ENCODE peak calls at places on chromosomes 4 and X, in five cellular contexts. V is HCT116, Y is ovary, A is heart left ventricle, J is tibial nerve. I is an unnamed sample. For H3K4me1, the result is how much of the 10 kb centered on the place peaks cover.

GRCh38 chr4:157204634-157205244 is 15.8 kb upstream of the GRIA2 start:
- DNase-seq in A (no peak), J (no peak), Y (no peak), V (peak), I (no peak)

GRCh38 chr4:147794787-147795413 is 63.0 kb downstream of the ARHGAP10 start:
- DNase-seq in A (no peak), Y (no peak), J (no peak), V (no peak), I (no peak)

GRCh38 chrX:71636438-71637252 is 18.3 kb upstream of the CXCR3 start:
- DNase-seq in V (no peak), Y (no peak), A (no peak), J (no peak), I (no peak)

GRCh38 chrX:150363561-150364346 is 637 bp downstream of the MAMLD1 start:
- DNase-seq in V (no peak), J (peak), Y (no peak), A (peak), I (no peak)

GRCh38 chrX:10415704-10416001 is 204.7 kb downstream of the MID1 start:
- DNase-seq in J (no peak), A (no peak), Y (no peak), V (no peak), I (no peak)

GRCh38 chr4:3711183-3712111 is 54.7 kb upstream of the ADRA2C start:
- DNase-seq in J (no peak), A (peak), Y (no peak), V (no peak), I (no peak)

GRCh38 chr4:181967401-181967800 is 275.8 kb upstream of the TENM3 start:
- DNase-seq in A (no peak), J (no peak), V (no peak), Y (no peak), I (no peak)

GRCh38 chr4:819401-820229 is 6.3 kb downstream of the CPLX1 start:
- DNase-seq in V (no peak), A (no peak), J (no peak), Y (no peak), I (no peak)

GRCh38 chr4:17665346-17665745 is 50.9 kb downstream of the MED28 start:
- DNase-seq in Y (no peak), A (no peak), V (no peak), J (no peak), I (no peak)

GRCh38 chrX:7218321-7219152 is 70.6 kb upstream of the PUDP start:
- DNase-seq in Y (no peak), J (no peak), A (no peak), V (no peak), I (no peak)
- H3K4me1 ChIP-seq in Y (under half), J (under half), A (under half), V (under half), I (under half)

GRCh38 chr4:155759372-155760252 is 791 bp downstream of the GUCY1B1 start:
- DNase-seq in J (peak), Y (peak), V (no peak), A (peak), I (peak)
- TF ChIP-seq POLR2A in J (no peak), Y (no peak), V (no peak), A (peak), I (no peak)

DNA sequence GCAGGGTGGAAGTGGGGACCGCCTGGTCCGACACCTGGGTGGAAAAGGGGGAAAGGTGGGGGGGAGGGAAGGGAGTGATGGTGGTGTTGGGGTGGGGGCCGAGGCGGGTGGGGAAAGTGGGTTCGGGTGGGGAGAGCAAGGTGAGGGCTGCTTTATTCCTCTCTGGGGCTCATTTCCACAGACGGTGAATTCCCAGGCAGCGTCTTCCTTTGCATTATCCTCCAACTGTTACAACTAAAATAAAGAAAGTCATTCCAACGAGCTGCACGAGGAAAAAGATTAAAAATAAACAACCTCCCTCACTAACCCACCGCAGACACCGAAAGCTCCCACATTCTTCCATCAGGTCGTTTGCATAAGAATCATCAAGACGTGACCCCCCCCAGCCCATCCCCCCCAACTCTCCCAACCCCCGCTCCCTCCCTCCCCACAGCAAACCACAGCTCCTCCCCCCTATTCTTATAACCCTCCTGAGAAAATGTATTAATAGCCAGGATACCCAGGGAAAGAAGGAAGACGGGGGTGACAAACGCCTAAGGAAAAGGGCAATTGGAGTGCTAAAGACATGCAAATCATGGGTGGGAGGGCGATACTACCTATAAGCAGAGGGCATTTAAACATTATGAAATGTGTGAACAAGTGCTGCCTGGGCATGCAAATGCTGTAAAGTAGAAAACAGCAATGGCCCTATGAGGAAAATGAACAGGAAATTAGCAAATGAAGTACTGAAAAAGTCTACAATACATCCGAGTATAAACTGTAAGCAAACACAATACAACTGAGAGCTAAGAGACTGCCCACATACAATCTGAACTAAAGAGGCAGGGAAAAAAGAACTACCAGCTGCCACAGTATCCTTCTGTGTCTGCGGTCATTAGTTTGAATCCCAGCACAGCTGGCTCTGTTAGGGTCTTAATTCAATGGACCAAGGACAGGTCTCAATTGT is 2.6 kb downstream of the CXXC4 start:
- DNase-seq in V (no peak), A (no peak), Y (no peak), J (no peak), I (no peak)
- H3K27ac ChIP-seq in V (peak), A (peak), Y (peak), J (peak), I (peak)

DNA sequence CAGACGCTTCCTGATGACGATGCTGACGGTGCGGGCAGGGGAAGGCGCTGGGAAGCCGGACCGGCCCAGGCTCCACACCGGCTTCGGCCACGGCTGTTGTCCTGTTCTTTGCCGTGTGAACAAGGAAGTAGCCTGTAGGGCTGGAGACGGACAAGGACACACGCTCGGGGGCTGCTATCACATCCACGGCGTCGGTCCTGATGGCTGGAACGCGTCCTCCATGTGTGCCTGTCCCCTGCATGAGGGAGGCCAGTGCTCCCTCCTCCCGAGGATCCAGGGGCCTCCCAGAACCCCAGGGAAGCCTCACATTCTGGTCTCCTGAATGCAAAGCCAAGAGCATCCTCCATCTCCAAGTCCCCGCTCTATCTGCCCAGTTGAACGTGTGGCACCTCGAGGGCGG is 53.8 kb downstream of the ACOX3 start:
- DNase-seq in Y (no peak), J (no peak), V (no peak), A (peak), I (no peak)
- H3K4me1 ChIP-seq in Y (under half), J (under half), V (under half), A (under half), I (under half)

GRCh38 chrX:119238557-119238956 is 2.5 kb downstream of the PGRMC1 start:
- DNase-seq in V (no peak), J (no peak), A (no peak), Y (no peak), I (no peak)

GRCh38 chrX:119234931-119235555 is 1.0 kb upstream of the PGRMC1 start:
- DNase-seq in J (no peak), A (no peak), V (no peak), Y (peak), I (no peak)

GRCh38 chrX:119236599-119237525 is 777 bp downstream of the PGRMC1 start:
- DNase-seq in Y (peak), V (no peak), J (no peak), A (peak), I (peak)

GRCh38 chrX:119237526-119238035 is 1.5 kb downstream of the PGRMC1 start:
- DNase-seq in J (no peak), V (no peak), Y (no peak), A (no peak), I (no peak)

DNA sequence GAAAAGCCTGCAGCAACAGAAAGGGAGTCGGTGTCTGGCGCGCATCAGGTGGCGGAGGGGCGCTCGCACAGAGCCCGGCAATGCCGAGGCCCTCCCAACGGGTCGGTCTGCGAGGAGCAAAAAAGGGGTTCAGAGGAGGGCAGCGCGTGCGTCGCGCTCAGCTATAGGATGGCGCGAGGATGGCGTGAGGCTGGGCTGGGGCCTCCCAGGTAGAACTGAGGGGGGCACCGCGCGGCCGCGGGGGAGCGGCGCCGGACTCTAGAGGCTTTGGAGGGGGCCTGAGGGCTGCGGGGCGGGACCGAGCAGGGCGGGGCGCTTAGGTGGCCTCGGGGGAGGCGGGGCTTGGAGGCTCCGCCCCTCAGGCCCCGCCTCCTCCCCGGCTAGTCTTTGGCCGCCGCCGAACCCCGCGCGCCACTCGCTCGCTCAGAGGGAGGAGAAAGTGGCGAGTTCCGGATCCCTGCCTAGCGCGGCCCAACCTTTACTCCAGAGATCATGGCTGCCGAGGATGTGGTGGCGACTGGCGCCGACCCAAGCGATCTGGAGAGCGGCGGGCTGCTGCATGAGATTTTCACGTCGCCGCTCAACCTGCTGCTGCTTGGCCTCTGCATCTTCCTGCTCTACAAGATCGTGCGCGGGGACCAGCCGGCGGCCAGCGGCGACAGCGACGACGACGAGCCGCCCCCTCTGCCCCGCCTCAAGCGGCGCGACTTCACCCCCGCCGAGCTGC is at the start of gene PGRMC1:
- DNase-seq in V (peak), Y (peak), J (peak), A (peak), I (peak)
- TF ChIP-seq POLR2A in V (peak), Y (peak), J (peak), A (peak), I (peak)

I was measured in Peyer's patch.